ENCODE peak calls at places on chromosomes 12 and 14, in nine cellular contexts. G is activated CD4-positive, alpha-beta T cell treated with anti-CD3 and anti-CD28 coated beads, Interleukin-2, amount 10 ng/mL, durations not matched to agents 7 days and 5 days; R is stimulated activated CD4-positive, alpha-beta T cell treated with anti-CD3 and anti-CD28 coated beads, Interleukin-2, amount 100 ng/mL, for 48 hours; X is choroid plexus epithelial cell; D is activated naive CD4-positive, alpha-beta T cell; F is OCI-LY7; I is NCI-H1092; O is fibroblast of mammary gland; J is AG09319. P is an unnamed sample.

GRCh38 chr14:103890052-103890371 is 38.2 kb upstream of the TDRD9 start:
- DNase-seq in G (no peak), R (no peak), X (no peak), D (no peak), F (no peak), I (no peak), O (no peak), J (no peak), P (no peak)

GRCh38 chr12:30740274-30740673 is 14.5 kb downstream of the CAPRIN2 start:
- DNase-seq in G (no peak), R (no peak), X (no peak), D (no peak), F (no peak), I (no peak), O (no peak), J (no peak), P (no peak)

GRCh38 chr14:94476018-94476417 is at the start of gene SERPINA9:
- DNase-seq in G (no peak), R (no peak), X (no peak), D (no peak), F (no peak), I (no peak), O (no peak), J (no peak), P (no peak)

GRCh38 chr14:90518941-90519256 is 122.1 kb downstream of the CALM1 start:
- DNase-seq in G (peak), R (peak), X (peak), D (peak), F (peak), I (no peak), O (peak), J (no peak), P (peak)

GRCh38 chr14:78985668-78986073 is 815.5 kb downstream of the NRXN3 start:
- DNase-seq in G (no peak), R (no peak), X (peak), D (no peak), F (no peak), I (no peak), O (peak), J (no peak), P (no peak)

GRCh38 chr14:55583942-55584468 is 4.0 kb downstream of the KTN1 start:
- DNase-seq in G (no peak), R (no peak), X (peak), D (no peak), F (no peak), I (no peak), O (no peak), J (no peak), P (no peak)

GRCh38 chr14:25231006-25231405 is 181.1 kb upstream of the STXBP6 start:
- DNase-seq in G (no peak), R (no peak), X (peak), D (no peak), F (no peak), I (peak), O (no peak), J (no peak), P (no peak)

GRCh38 chr14:86065407-86065806 is 535.5 kb downstream of the FLRT2 start:
- DNase-seq in G (no peak), R (no peak), X (no peak), D (no peak), F (no peak), I (no peak), O (no peak), J (no peak), P (no peak)

P was measured in activated T-cell treated with anti-CD3 and anti-CD28 coated beads for 48 hours.